ENCODE peak calls at places on chromosomes 16 and 17, in four cellular contexts. I is cardiac muscle cell, G is T-helper 1 cell, D is omental fat pad. M is an unnamed sample.
A peak's percentile ranks its signal among the peaks of the same experiment; 100 is the strongest.

GRCh38 chr17:40097931-40098845 is 2.2 kb downstream of the NR1D1 start:
- DNase-seq in D (no peak), G (no peak), I (peak; percentile 67), M (peak; percentile 90)

GRCh38 chr16:72201387-72201786 is 29.4 kb upstream of the PMFBP1 start:
- DNase-seq in G (no peak), D (no peak), I (no peak), M (no peak)

GRCh38 chr17:80709090-80709695 is 164.6 kb downstream of the RPTOR start:
- DNase-seq in I (no peak), D (no peak), G (no peak), M (no peak)

GRCh38 chr17:68459030-68459376 is 1.7 kb upstream of the WIPI1 start:
- DNase-seq in I (no peak), D (no peak), G (no peak), M (no peak)

GRCh38 chr16:166375-167116 is 768 bp downstream of the HBM start:
- DNase-seq in I (no peak), D (no peak), G (no peak), M (no peak)

GRCh38 chr16:83878838-83879237 is 20.1 kb upstream of the MLYCD start:
- DNase-seq in D (no peak), G (no peak), I (peak; percentile 73), M (peak; percentile 75)

GRCh38 chr16:57474671-57475661 is 11.3 kb downstream of the DOK4 start:
- DNase-seq in I (no peak), G (peak; percentile 11), D (no peak), M (no peak)

GRCh38 chr16:47236716-47237115 is 93.0 kb upstream of the NETO2 start:
- DNase-seq in D (no peak), I (no peak), G (no peak), M (no peak)

GRCh38 chr17:34377078-34377823 is 14.2 kb upstream of the CCL1 start:
- DNase-seq in G (no peak), I (no peak), D (no peak), M (no peak)

GRCh38 chr17:81976332-81977210 is 858 bp upstream of the ASPSCR1 start:
- DNase-seq in D (no peak), G (no peak), I (no peak), M (peak; percentile 27)

GRCh38 chr17:35903451-35903850 is 23.3 kb upstream of the CCL5 start:
- DNase-seq in D (no peak), G (no peak), I (no peak), M (no peak)

GRCh38 chr17:76272541-76273434 is 7.6 kb downstream of the UBALD2 start:
- DNase-seq in G (peak; percentile 12), I (no peak), D (no peak), M (no peak)

GRCh38 chr17:51653902-51654301 is 393.6 kb downstream of the UTP18 start:
- DNase-seq in G (no peak), D (no peak), I (no peak), M (no peak)

GRCh38 chr16:74862743-74863244 is 88.2 kb upstream of the FA2H start:
- DNase-seq in I (peak; percentile 60), D (no peak), G (no peak), M (peak; percentile 51)

GRCh38 chr17:27471321-27472269 is 15.3 kb downstream of the KSR1 start:
- DNase-seq in G (peak; percentile 38), D (no peak), I (no peak), M (peak; percentile 43)

GRCh38 chr17:44912763-44913544 is 2.3 kb downstream of the GFAP start:
- DNase-seq in D (no peak), G (no peak), I (no peak), M (no peak)

GRCh38 chr17:69269174-69269998 is 40.8 kb upstream of the ABCA10 start:
- DNase-seq in G (no peak), I (peak; percentile 78), D (no peak), M (peak; percentile 59)

GRCh38 chr17:29115906-29116651 is 64.1 kb downstream of the MYO18A start:
- DNase-seq in D (no peak), I (peak; percentile 38), G (no peak), M (peak; percentile 78)

GRCh38 chr16:17380613-17381012 is 90.1 kb downstream of the XYLT1 start:
- DNase-seq in G (no peak), D (no peak), I (no peak), M (peak; percentile 67)

GRCh38 chr17:49610883-49611584 is 35.4 kb downstream of the NXPH3 start:
- DNase-seq in G (no peak), D (no peak), I (no peak), M (no peak)

GRCh38 chr17:40612510-40613244 is 34.9 kb downstream of the SMARCE1 start:
- DNase-seq in D (no peak), I (no peak), G (peak; percentile 78), M (peak; percentile 12)

GRCh38 chr16:66470556-66470955 is 43.5 kb downstream of the BEAN1 start:
- DNase-seq in G (no peak), D (no peak), I (no peak), M (no peak)

GRCh38 chr16:63841271-63841670 is 1280.6 kb downstream of the CDH11 start:
- DNase-seq in D (no peak), G (no peak), I (no peak), M (no peak)

GRCh38 chr17:69448431-69449102 is 34.1 kb downstream of the MAP2K6 start:
- DNase-seq in D (no peak), G (no peak), I (peak; percentile 37), M (no peak)

M was measured in GM23248.